ENCODE peak calls at places on chromosomes 12 and 14, in ten cellular contexts. One of them, this sample, is unnamed.
A peak's percentile ranks its signal among the peaks of the same experiment; 100 is the strongest.

GRCh38 chr14:71621966-71622365 is 310.3 kb upstream of the RGS6 start:
- DNase-seq in central memory CD4-positive, alpha-beta T cell: no peak
- DNase-seq in stimulated activated effector memory CD8-positive, alpha-beta T cell treated with anti-CD3 and anti-CD28 coated beads, Interleukin-12 subunit alpha, Interleukin-12 subunit beta, amount 100 ng/mL, for 72 hours: no peak
- DNase-seq in activated T-cell treated with anti-CD3 and anti-CD28 coated beads for 24 hours: no peak
- DNase-seq in AG10803: no peak
- DNase-seq in stimulated activated CD8-positive, alpha-beta memory T cell treated with anti-CD3 and anti-CD28 coated beads, Interleukin-2, amount 100 ng/mL, for 1 hour: no peak
- DNase-seq in HFFc6: no peak
- DNase-seq in KBM-7: no peak
- DNase-seq in DMS79: no peak
- DNase-seq in KG1: no peak
- DNase-seq in this sample: no peak

GRCh38 chr12:8629486-8630033 is 16.9 kb upstream of the AICDA start:
- DNase-seq in stimulated activated CD8-positive, alpha-beta memory T cell treated with anti-CD3 and anti-CD28 coated beads, Interleukin-2, amount 100 ng/mL, for 1 hour: no peak
- DNase-seq in AG10803: peak; percentile 69
- DNase-seq in central memory CD4-positive, alpha-beta T cell: no peak
- DNase-seq in stimulated activated effector memory CD8-positive, alpha-beta T cell treated with anti-CD3 and anti-CD28 coated beads, Interleukin-12 subunit alpha, Interleukin-12 subunit beta, amount 100 ng/mL, for 72 hours: no peak
- DNase-seq in DMS79: no peak
- DNase-seq in HFFc6: no peak
- DNase-seq in KG1: no peak
- DNase-seq in activated T-cell treated with anti-CD3 and anti-CD28 coated beads for 24 hours: no peak
- DNase-seq in KBM-7: no peak
- DNase-seq in this sample: no peak

GRCh38 chr14:60349663-60350365 is 100.8 kb downstream of the PPM1A start:
- DNase-seq in central memory CD4-positive, alpha-beta T cell: no peak
- DNase-seq in HFFc6: peak; percentile 37
- DNase-seq in activated T-cell treated with anti-CD3 and anti-CD28 coated beads for 24 hours: no peak
- DNase-seq in AG10803: peak; percentile 56
- DNase-seq in KBM-7: peak; percentile 50
- DNase-seq in stimulated activated effector memory CD8-positive, alpha-beta T cell treated with anti-CD3 and anti-CD28 coated beads, Interleukin-12 subunit alpha, Interleukin-12 subunit beta, amount 100 ng/mL, for 72 hours: no peak
- DNase-seq in stimulated activated CD8-positive, alpha-beta memory T cell treated with anti-CD3 and anti-CD28 coated beads, Interleukin-2, amount 100 ng/mL, for 1 hour: no peak
- DNase-seq in KG1: peak; percentile 25
- DNase-seq in DMS79: peak; percentile 54
- DNase-seq in this sample: peak; percentile 39

GRCh38 chr14:61876362-61877049 is 114.3 kb downstream of the SNAPC1 start:
- DNase-seq in HFFc6: no peak
- DNase-seq in stimulated activated CD8-positive, alpha-beta memory T cell treated with anti-CD3 and anti-CD28 coated beads, Interleukin-2, amount 100 ng/mL, for 1 hour: no peak
- DNase-seq in DMS79: no peak
- DNase-seq in activated T-cell treated with anti-CD3 and anti-CD28 coated beads for 24 hours: no peak
- DNase-seq in stimulated activated effector memory CD8-positive, alpha-beta T cell treated with anti-CD3 and anti-CD28 coated beads, Interleukin-12 subunit alpha, Interleukin-12 subunit beta, amount 100 ng/mL, for 72 hours: no peak
- DNase-seq in KG1: no peak
- DNase-seq in central memory CD4-positive, alpha-beta T cell: no peak
- DNase-seq in AG10803: no peak
- DNase-seq in KBM-7: no peak
- DNase-seq in this sample: no peak

GRCh38 chr12:66905201-66905600 is 226.3 kb upstream of the GRIP1 start:
- DNase-seq in DMS79: no peak
- DNase-seq in HFFc6: no peak
- DNase-seq in stimulated activated effector memory CD8-positive, alpha-beta T cell treated with anti-CD3 and anti-CD28 coated beads, Interleukin-12 subunit alpha, Interleukin-12 subunit beta, amount 100 ng/mL, for 72 hours: no peak
- DNase-seq in central memory CD4-positive, alpha-beta T cell: no peak
- DNase-seq in KBM-7: no peak
- DNase-seq in activated T-cell treated with anti-CD3 and anti-CD28 coated beads for 24 hours: no peak
- DNase-seq in KG1: no peak
- DNase-seq in stimulated activated CD8-positive, alpha-beta memory T cell treated with anti-CD3 and anti-CD28 coated beads, Interleukin-2, amount 100 ng/mL, for 1 hour: no peak
- DNase-seq in AG10803: no peak
- DNase-seq in this sample: no peak

GRCh38 chr12:67545298-67545697 is 103.2 kb upstream of the DYRK2 start:
- DNase-seq in stimulated activated effector memory CD8-positive, alpha-beta T cell treated with anti-CD3 and anti-CD28 coated beads, Interleukin-12 subunit alpha, Interleukin-12 subunit beta, amount 100 ng/mL, for 72 hours: no peak
- DNase-seq in HFFc6: no peak
- DNase-seq in central memory CD4-positive, alpha-beta T cell: no peak
- DNase-seq in AG10803: no peak
- DNase-seq in activated T-cell treated with anti-CD3 and anti-CD28 coated beads for 24 hours: no peak
- DNase-seq in KG1: no peak
- DNase-seq in KBM-7: no peak
- DNase-seq in stimulated activated CD8-positive, alpha-beta memory T cell treated with anti-CD3 and anti-CD28 coated beads, Interleukin-2, amount 100 ng/mL, for 1 hour: no peak
- DNase-seq in DMS79: no peak
- DNase-seq in this sample: no peak

GRCh38 chr14:105350450-105351244 is 36.1 kb downstream of the PACS2 start:
- DNase-seq in HFFc6: no peak
- DNase-seq in activated T-cell treated with anti-CD3 and anti-CD28 coated beads for 24 hours: no peak
- DNase-seq in DMS79: no peak
- DNase-seq in stimulated activated effector memory CD8-positive, alpha-beta T cell treated with anti-CD3 and anti-CD28 coated beads, Interleukin-12 subunit alpha, Interleukin-12 subunit beta, amount 100 ng/mL, for 72 hours: no peak
- DNase-seq in KG1: no peak
- DNase-seq in stimulated activated CD8-positive, alpha-beta memory T cell treated with anti-CD3 and anti-CD28 coated beads, Interleukin-2, amount 100 ng/mL, for 1 hour: no peak
- DNase-seq in central memory CD4-positive, alpha-beta T cell: no peak
- DNase-seq in AG10803: no peak
- DNase-seq in KBM-7: no peak
- DNase-seq in this sample: no peak

GRCh38 chr12:12336049-12336411 is 14.0 kb downstream of the MANSC1 start:
- DNase-seq in stimulated activated CD8-positive, alpha-beta memory T cell treated with anti-CD3 and anti-CD28 coated beads, Interleukin-2, amount 100 ng/mL, for 1 hour: no peak
- DNase-seq in AG10803: no peak
- DNase-seq in stimulated activated effector memory CD8-positive, alpha-beta T cell treated with anti-CD3 and anti-CD28 coated beads, Interleukin-12 subunit alpha, Interleukin-12 subunit beta, amount 100 ng/mL, for 72 hours: no peak
- DNase-seq in activated T-cell treated with anti-CD3 and anti-CD28 coated beads for 24 hours: no peak
- DNase-seq in DMS79: no peak
- DNase-seq in HFFc6: no peak
- DNase-seq in central memory CD4-positive, alpha-beta T cell: no peak
- DNase-seq in KG1: no peak
- DNase-seq in KBM-7: no peak
- DNase-seq in this sample: no peak

GRCh38 chr14:85281921-85282320 is 248.0 kb upstream of the FLRT2 start:
- DNase-seq in AG10803: no peak
- DNase-seq in stimulated activated effector memory CD8-positive, alpha-beta T cell treated with anti-CD3 and anti-CD28 coated beads, Interleukin-12 subunit alpha, Interleukin-12 subunit beta, amount 100 ng/mL, for 72 hours: no peak
- DNase-seq in activated T-cell treated with anti-CD3 and anti-CD28 coated beads for 24 hours: no peak
- DNase-seq in HFFc6: no peak
- DNase-seq in DMS79: peak; percentile 31
- DNase-seq in central memory CD4-positive, alpha-beta T cell: no peak
- DNase-seq in KG1: no peak
- DNase-seq in KBM-7: no peak
- DNase-seq in stimulated activated CD8-positive, alpha-beta memory T cell treated with anti-CD3 and anti-CD28 coated beads, Interleukin-2, amount 100 ng/mL, for 1 hour: no peak
- DNase-seq in this sample: no peak

GRCh38 chr12:2169964-2170363 is 117.2 kb downstream of the CACNA1C start:
- DNase-seq in KG1: no peak
- DNase-seq in DMS79: no peak
- DNase-seq in stimulated activated CD8-positive, alpha-beta memory T cell treated with anti-CD3 and anti-CD28 coated beads, Interleukin-2, amount 100 ng/mL, for 1 hour: no peak
- DNase-seq in HFFc6: peak; percentile 32
- DNase-seq in central memory CD4-positive, alpha-beta T cell: no peak
- DNase-seq in activated T-cell treated with anti-CD3 and anti-CD28 coated beads for 24 hours: no peak
- DNase-seq in KBM-7: no peak
- DNase-seq in stimulated activated effector memory CD8-positive, alpha-beta T cell treated with anti-CD3 and anti-CD28 coated beads, Interleukin-12 subunit alpha, Interleukin-12 subunit beta, amount 100 ng/mL, for 72 hours: no peak
- DNase-seq in AG10803: peak; percentile 64
- DNase-seq in this sample: no peak

GRCh38 chr14:30180219-30180618 is 252.6 kb upstream of the PRKD1 start:
- DNase-seq in DMS79: no peak
- DNase-seq in activated T-cell treated with anti-CD3 and anti-CD28 coated beads for 24 hours: no peak
- DNase-seq in central memory CD4-positive, alpha-beta T cell: no peak
- DNase-seq in stimulated activated CD8-positive, alpha-beta memory T cell treated with anti-CD3 and anti-CD28 coated beads, Interleukin-2, amount 100 ng/mL, for 1 hour: no peak
- DNase-seq in KG1: no peak
- DNase-seq in stimulated activated effector memory CD8-positive, alpha-beta T cell treated with anti-CD3 and anti-CD28 coated beads, Interleukin-12 subunit alpha, Interleukin-12 subunit beta, amount 100 ng/mL, for 72 hours: no peak
- DNase-seq in HFFc6: no peak
- DNase-seq in AG10803: peak; percentile 52
- DNase-seq in KBM-7: no peak
- DNase-seq in this sample: no peak

GRCh38 chr12:45407188-45407850 is 191.4 kb downstream of the ANO6 start:
- DNase-seq in central memory CD4-positive, alpha-beta T cell: no peak
- DNase-seq in activated T-cell treated with anti-CD3 and anti-CD28 coated beads for 24 hours: no peak
- DNase-seq in KBM-7: no peak
- DNase-seq in DMS79: no peak
- DNase-seq in AG10803: no peak
- DNase-seq in stimulated activated CD8-positive, alpha-beta memory T cell treated with anti-CD3 and anti-CD28 coated beads, Interleukin-2, amount 100 ng/mL, for 1 hour: no peak
- DNase-seq in KG1: no peak
- DNase-seq in HFFc6: no peak
- DNase-seq in stimulated activated effector memory CD8-positive, alpha-beta T cell treated with anti-CD3 and anti-CD28 coated beads, Interleukin-12 subunit alpha, Interleukin-12 subunit beta, amount 100 ng/mL, for 72 hours: no peak
- DNase-seq in this sample: no peak

GRCh38 chr14:81400202-81400678 is at the start of gene STON2:
- DNase-seq in activated T-cell treated with anti-CD3 and anti-CD28 coated beads for 24 hours: no peak
- DNase-seq in HFFc6: peak; percentile 17
- DNase-seq in KG1: no peak
- DNase-seq in stimulated activated CD8-positive, alpha-beta memory T cell treated with anti-CD3 and anti-CD28 coated beads, Interleukin-2, amount 100 ng/mL, for 1 hour: no peak
- DNase-seq in AG10803: peak; percentile 73
- DNase-seq in DMS79: peak; percentile 71
- DNase-seq in central memory CD4-positive, alpha-beta T cell: no peak
- DNase-seq in stimulated activated effector memory CD8-positive, alpha-beta T cell treated with anti-CD3 and anti-CD28 coated beads, Interleukin-12 subunit alpha, Interleukin-12 subunit beta, amount 100 ng/mL, for 72 hours: no peak
- DNase-seq in KBM-7: peak; percentile 90
- DNase-seq in this sample: no peak

GRCh38 chr14:64201931-64202330 is 92.2 kb downstream of the ESR2 start:
- DNase-seq in KG1: no peak
- DNase-seq in KBM-7: no peak
- DNase-seq in activated T-cell treated with anti-CD3 and anti-CD28 coated beads for 24 hours: no peak
- DNase-seq in DMS79: no peak
- DNase-seq in central memory CD4-positive, alpha-beta T cell: no peak
- DNase-seq in stimulated activated effector memory CD8-positive, alpha-beta T cell treated with anti-CD3 and anti-CD28 coated beads, Interleukin-12 subunit alpha, Interleukin-12 subunit beta, amount 100 ng/mL, for 72 hours: no peak
- DNase-seq in AG10803: no peak
- DNase-seq in stimulated activated CD8-positive, alpha-beta memory T cell treated with anti-CD3 and anti-CD28 coated beads, Interleukin-2, amount 100 ng/mL, for 1 hour: no peak
- DNase-seq in HFFc6: no peak
- DNase-seq in this sample: no peak

GRCh38 chr14:55688566-55688965 is 108.6 kb downstream of the KTN1 start:
- DNase-seq in stimulated activated CD8-positive, alpha-beta memory T cell treated with anti-CD3 and anti-CD28 coated beads, Interleukin-2, amount 100 ng/mL, for 1 hour: no peak
- DNase-seq in stimulated activated effector memory CD8-positive, alpha-beta T cell treated with anti-CD3 and anti-CD28 coated beads, Interleukin-12 subunit alpha, Interleukin-12 subunit beta, amount 100 ng/mL, for 72 hours: no peak
- DNase-seq in DMS79: no peak
- DNase-seq in activated T-cell treated with anti-CD3 and anti-CD28 coated beads for 24 hours: no peak
- DNase-seq in KBM-7: no peak
- DNase-seq in central memory CD4-positive, alpha-beta T cell: no peak
- DNase-seq in AG10803: no peak
- DNase-seq in HFFc6: no peak
- DNase-seq in KG1: no peak
- DNase-seq in this sample: no peak

GRCh38 chr12:11746024-11746771 is 96.7 kb downstream of the ETV6 start:
- DNase-seq in stimulated activated effector memory CD8-positive, alpha-beta T cell treated with anti-CD3 and anti-CD28 coated beads, Interleukin-12 subunit alpha, Interleukin-12 subunit beta, amount 100 ng/mL, for 72 hours: no peak
- DNase-seq in KG1: peak; percentile 7
- DNase-seq in activated T-cell treated with anti-CD3 and anti-CD28 coated beads for 24 hours: no peak
- DNase-seq in DMS79: no peak
- DNase-seq in AG10803: peak; percentile 32
- DNase-seq in stimulated activated CD8-positive, alpha-beta memory T cell treated with anti-CD3 and anti-CD28 coated beads, Interleukin-2, amount 100 ng/mL, for 1 hour: no peak
- DNase-seq in KBM-7: peak; percentile 96
- DNase-seq in central memory CD4-positive, alpha-beta T cell: no peak
- DNase-seq in HFFc6: peak; percentile 65
- DNase-seq in this sample: no peak

GRCh38 chr12:124752437-124753229 is 111.0 kb downstream of the SCARB1 start:
- DNase-seq in AG10803: peak; percentile 74
- DNase-seq in stimulated activated CD8-positive, alpha-beta memory T cell treated with anti-CD3 and anti-CD28 coated beads, Interleukin-2, amount 100 ng/mL, for 1 hour: no peak
- DNase-seq in stimulated activated effector memory CD8-positive, alpha-beta T cell treated with anti-CD3 and anti-CD28 coated beads, Interleukin-12 subunit alpha, Interleukin-12 subunit beta, amount 100 ng/mL, for 72 hours: no peak
- DNase-seq in KBM-7: no peak
- DNase-seq in activated T-cell treated with anti-CD3 and anti-CD28 coated beads for 24 hours: no peak
- DNase-seq in KG1: no peak
- DNase-seq in HFFc6: no peak
- DNase-seq in DMS79: peak; percentile 32
- DNase-seq in central memory CD4-positive, alpha-beta T cell: no peak
- DNase-seq in this sample: no peak

GRCh38 chr14:40762177-40762576 is 844.5 kb upstream of the LRFN5 start:
- DNase-seq in KBM-7: no peak
- DNase-seq in stimulated activated effector memory CD8-positive, alpha-beta T cell treated with anti-CD3 and anti-CD28 coated beads, Interleukin-12 subunit alpha, Interleukin-12 subunit beta, amount 100 ng/mL, for 72 hours: no peak
- DNase-seq in HFFc6: no peak
- DNase-seq in activated T-cell treated with anti-CD3 and anti-CD28 coated beads for 24 hours: no peak
- DNase-seq in DMS79: no peak
- DNase-seq in KG1: no peak
- DNase-seq in stimulated activated CD8-positive, alpha-beta memory T cell treated with anti-CD3 and anti-CD28 coated beads, Interleukin-2, amount 100 ng/mL, for 1 hour: no peak
- DNase-seq in central memory CD4-positive, alpha-beta T cell: no peak
- DNase-seq in AG10803: no peak
- DNase-seq in this sample: no peak

GRCh38 chr12:57522887-57523705 is 472 bp downstream of the MBD6 start:
- DNase-seq in stimulated activated effector memory CD8-positive, alpha-beta T cell treated with anti-CD3 and anti-CD28 coated beads, Interleukin-12 subunit alpha, Interleukin-12 subunit beta, amount 100 ng/mL, for 72 hours: no peak
- DNase-seq in HFFc6: peak; percentile 28
- DNase-seq in central memory CD4-positive, alpha-beta T cell: no peak
- DNase-seq in DMS79: no peak
- DNase-seq in activated T-cell treated with anti-CD3 and anti-CD28 coated beads for 24 hours: no peak
- DNase-seq in KBM-7: peak; percentile 78
- DNase-seq in AG10803: peak; percentile 46
- DNase-seq in stimulated activated CD8-positive, alpha-beta memory T cell treated with anti-CD3 and anti-CD28 coated beads, Interleukin-2, amount 100 ng/mL, for 1 hour: no peak
- DNase-seq in KG1: peak; percentile 23
- DNase-seq in this sample: peak; percentile 48

GRCh38 chr12:113445544-113446176 is 23.5 kb downstream of the SDSL start:
- DNase-seq in KBM-7: peak; percentile 61
- DNase-seq in DMS79: no peak
- DNase-seq in HFFc6: no peak
- DNase-seq in stimulated activated CD8-positive, alpha-beta memory T cell treated with anti-CD3 and anti-CD28 coated beads, Interleukin-2, amount 100 ng/mL, for 1 hour: no peak
- DNase-seq in stimulated activated effector memory CD8-positive, alpha-beta T cell treated with anti-CD3 and anti-CD28 coated beads, Interleukin-12 subunit alpha, Interleukin-12 subunit beta, amount 100 ng/mL, for 72 hours: no peak
- DNase-seq in KG1: no peak
- DNase-seq in activated T-cell treated with anti-CD3 and anti-CD28 coated beads for 24 hours: no peak
- DNase-seq in AG10803: peak; percentile 6
- DNase-seq in central memory CD4-positive, alpha-beta T cell: no peak
- DNase-seq in this sample: no peak

GRCh38 chr12:99658950-99659349 is 11.4 kb downstream of the GARIN6 start:
- DNase-seq in HFFc6: no peak
- DNase-seq in stimulated activated effector memory CD8-positive, alpha-beta T cell treated with anti-CD3 and anti-CD28 coated beads, Interleukin-12 subunit alpha, Interleukin-12 subunit beta, amount 100 ng/mL, for 72 hours: no peak
- DNase-seq in activated T-cell treated with anti-CD3 and anti-CD28 coated beads for 24 hours: no peak
- DNase-seq in stimulated activated CD8-positive, alpha-beta memory T cell treated with anti-CD3 and anti-CD28 coated beads, Interleukin-2, amount 100 ng/mL, for 1 hour: no peak
- DNase-seq in central memory CD4-positive, alpha-beta T cell: no peak
- DNase-seq in KBM-7: no peak
- DNase-seq in KG1: no peak
- DNase-seq in DMS79: no peak
- DNase-seq in AG10803: peak; percentile 3
- DNase-seq in this sample: no peak

GRCh38 chr12:24707379-24707778 is 241.5 kb downstream of the BCAT1 start:
- DNase-seq in stimulated activated CD8-positive, alpha-beta memory T cell treated with anti-CD3 and anti-CD28 coated beads, Interleukin-2, amount 100 ng/mL, for 1 hour: no peak
- DNase-seq in AG10803: no peak
- DNase-seq in stimulated activated effector memory CD8-positive, alpha-beta T cell treated with anti-CD3 and anti-CD28 coated beads, Interleukin-12 subunit alpha, Interleukin-12 subunit beta, amount 100 ng/mL, for 72 hours: no peak
- DNase-seq in KBM-7: no peak
- DNase-seq in DMS79: no peak
- DNase-seq in central memory CD4-positive, alpha-beta T cell: no peak
- DNase-seq in activated T-cell treated with anti-CD3 and anti-CD28 coated beads for 24 hours: no peak
- DNase-seq in KG1: no peak
- DNase-seq in HFFc6: no peak
- DNase-seq in this sample: no peak

GRCh38 chr12:121579190-121579791 is 1.5 kb downstream of the KDM2B start:
- DNase-seq in KG1: no peak
- DNase-seq in activated T-cell treated with anti-CD3 and anti-CD28 coated beads for 24 hours: no peak
- DNase-seq in HFFc6: no peak
- DNase-seq in stimulated activated effector memory CD8-positive, alpha-beta T cell treated with anti-CD3 and anti-CD28 coated beads, Interleukin-12 subunit alpha, Interleukin-12 subunit beta, amount 100 ng/mL, for 72 hours: peak; percentile 21
- DNase-seq in DMS79: no peak
- DNase-seq in stimulated activated CD8-positive, alpha-beta memory T cell treated with anti-CD3 and anti-CD28 coated beads, Interleukin-2, amount 100 ng/mL, for 1 hour: no peak
- DNase-seq in AG10803: no peak
- DNase-seq in central memory CD4-positive, alpha-beta T cell: peak; percentile 27
- DNase-seq in KBM-7: peak; percentile 26
- DNase-seq in this sample: peak; percentile 51

GRCh38 chr14:100529561-100530031 is 57.6 kb downstream of the BEGAIN start:
- DNase-seq in DMS79: no peak
- DNase-seq in KG1: no peak
- DNase-seq in stimulated activated CD8-positive, alpha-beta memory T cell treated with anti-CD3 and anti-CD28 coated beads, Interleukin-2, amount 100 ng/mL, for 1 hour: no peak
- DNase-seq in KBM-7: no peak
- DNase-seq in stimulated activated effector memory CD8-positive, alpha-beta T cell treated with anti-CD3 and anti-CD28 coated beads, Interleukin-12 subunit alpha, Interleukin-12 subunit beta, amount 100 ng/mL, for 72 hours: no peak
- DNase-seq in AG10803: no peak
- DNase-seq in activated T-cell treated with anti-CD3 and anti-CD28 coated beads for 24 hours: no peak
- DNase-seq in HFFc6: no peak
- DNase-seq in central memory CD4-positive, alpha-beta T cell: no peak
- DNase-seq in this sample: peak; percentile 14

GRCh38 chr12:54479421-54479820 is 6.0 kb upstream of the GTSF1 start:
- DNase-seq in DMS79: no peak
- DNase-seq in HFFc6: peak; percentile 86
- DNase-seq in KBM-7: no peak
- DNase-seq in central memory CD4-positive, alpha-beta T cell: no peak
- DNase-seq in AG10803: peak; percentile 88
- DNase-seq in KG1: no peak
- DNase-seq in stimulated activated CD8-positive, alpha-beta memory T cell treated with anti-CD3 and anti-CD28 coated beads, Interleukin-2, amount 100 ng/mL, for 1 hour: no peak
- DNase-seq in stimulated activated effector memory CD8-positive, alpha-beta T cell treated with anti-CD3 and anti-CD28 coated beads, Interleukin-12 subunit alpha, Interleukin-12 subunit beta, amount 100 ng/mL, for 72 hours: no peak
- DNase-seq in activated T-cell treated with anti-CD3 and anti-CD28 coated beads for 24 hours: no peak
- DNase-seq in this sample: no peak

GRCh38 chr12:26251600-26251999 is 56.2 kb downstream of the SSPN start:
- DNase-seq in activated T-cell treated with anti-CD3 and anti-CD28 coated beads for 24 hours: no peak
- DNase-seq in DMS79: no peak
- DNase-seq in KBM-7: no peak
- DNase-seq in stimulated activated effector memory CD8-positive, alpha-beta T cell treated with anti-CD3 and anti-CD28 coated beads, Interleukin-12 subunit alpha, Interleukin-12 subunit beta, amount 100 ng/mL, for 72 hours: no peak
- DNase-seq in KG1: no peak
- DNase-seq in HFFc6: no peak
- DNase-seq in central memory CD4-positive, alpha-beta T cell: no peak
- DNase-seq in stimulated activated CD8-positive, alpha-beta memory T cell treated with anti-CD3 and anti-CD28 coated beads, Interleukin-2, amount 100 ng/mL, for 1 hour: no peak
- DNase-seq in AG10803: no peak
- DNase-seq in this sample: no peak

GRCh38 chr12:127770123-127770522 is 496.8 kb upstream of the TMEM132C start:
- DNase-seq in HFFc6: no peak
- DNase-seq in AG10803: no peak
- DNase-seq in stimulated activated CD8-positive, alpha-beta memory T cell treated with anti-CD3 and anti-CD28 coated beads, Interleukin-2, amount 100 ng/mL, for 1 hour: no peak
- DNase-seq in stimulated activated effector memory CD8-positive, alpha-beta T cell treated with anti-CD3 and anti-CD28 coated beads, Interleukin-12 subunit alpha, Interleukin-12 subunit beta, amount 100 ng/mL, for 72 hours: no peak
- DNase-seq in activated T-cell treated with anti-CD3 and anti-CD28 coated beads for 24 hours: no peak
- DNase-seq in central memory CD4-positive, alpha-beta T cell: no peak
- DNase-seq in DMS79: no peak
- DNase-seq in KBM-7: peak; percentile 39
- DNase-seq in KG1: no peak
- DNase-seq in this sample: no peak

GRCh38 chr12:53097207-53097563 is 282 bp upstream of the IGFBP6 start:
- DNase-seq in central memory CD4-positive, alpha-beta T cell: no peak
- DNase-seq in KBM-7: no peak
- DNase-seq in AG10803: peak; percentile 40
- DNase-seq in DMS79: no peak
- DNase-seq in stimulated activated CD8-positive, alpha-beta memory T cell treated with anti-CD3 and anti-CD28 coated beads, Interleukin-2, amount 100 ng/mL, for 1 hour: no peak
- DNase-seq in activated T-cell treated with anti-CD3 and anti-CD28 coated beads for 24 hours: no peak
- DNase-seq in stimulated activated effector memory CD8-positive, alpha-beta T cell treated with anti-CD3 and anti-CD28 coated beads, Interleukin-12 subunit alpha, Interleukin-12 subunit beta, amount 100 ng/mL, for 72 hours: no peak
- DNase-seq in KG1: no peak
- DNase-seq in HFFc6: no peak
- DNase-seq in this sample: no peak

This sample was measured in activated CD8-positive, alpha-beta T cell treated with anti-CD3 and anti-CD28 coated beads, Interleukin-2, amount 10 ng/mL, durations not matched to agents 7 days and 5 days.